ENCODE peak calls at places on chromosomes 7 and 10, in four cellular contexts. H is H1, W is IMR-90, Y is mesendoderm. L is an unnamed sample.

GRCh38 chr7:81484266-81484665 is 285.6 kb downstream of the HGF start:
- DNase-seq in H (no peak), W (peak; percentile 86), Y (peak; percentile 94), L (peak; percentile 39)

GRCh38 chr10:86888585-86889381 is 68.6 kb downstream of the MMRN2 start:
- DNase-seq in H (no peak), W (peak; percentile 71), Y (no peak), L (no peak)

GRCh38 chr7:151626422-151627115 is 106.9 kb upstream of the RHEB start:
- DNase-seq in H (no peak), W (no peak), Y (peak; percentile 80), L (peak; percentile 65)

GRCh38 chr7:27159278-27160146 is 3.0 kb upstream of the HOXA7 start:
- DNase-seq in H (no peak), W (no peak), Y (no peak), L (peak; percentile 25)

GRCh38 chr10:114176511-114176910 is 2.5 kb upstream of the CCDC186 start:
- DNase-seq in H (no peak), W (no peak), Y (no peak), L (no peak)

GRCh38 chr10:609868-610545 is 79.5 kb downstream of the DIP2C start:
- DNase-seq in H (no peak), W (no peak), Y (no peak), L (no peak)

GRCh38 chr7:116776610-116777289 is 85.6 kb upstream of the CAPZA2 start:
- DNase-seq in H (no peak), W (peak; percentile 85), Y (no peak), L (no peak)

GRCh38 chr7:47254081-47255006 is 327.6 kb downstream of the TNS3 start:
- DNase-seq in H (peak; percentile 54), W (peak; percentile 35), Y (peak; percentile 85), L (peak; percentile 84)

GRCh38 chr10:490256-490655 is 199.2 kb downstream of the DIP2C start:
- DNase-seq in H (no peak), W (peak; percentile 27), Y (no peak), L (no peak)

GRCh38 chr10:14369881-14370280 is 39.2 kb upstream of the FRMD4A start:
- DNase-seq in H (no peak), W (no peak), Y (no peak), L (no peak)

GRCh38 chr7:44184221-44184873 is 4.9 kb downstream of the GCK start:
- DNase-seq in H (peak; percentile 15), W (peak; percentile 89), Y (peak; percentile 79), L (no peak)

GRCh38 chr10:53579773-53580172 is 807.2 kb upstream of the MBL2 start:
- DNase-seq in H (no peak), W (no peak), Y (no peak), L (no peak)

GRCh38 chr10:72173635-72174296 is 42.0 kb upstream of the ANAPC16 start:
- DNase-seq in H (no peak), W (peak; percentile 13), Y (peak; percentile 19), L (no peak)

GRCh38 chr10:123841115-123841514 is 50.5 kb downstream of the CPXM2 start:
- DNase-seq in H (no peak), W (no peak), Y (no peak), L (no peak)

GRCh38 chr10:50615654-50616053 is 8.1 kb downstream of the SGMS1 start:
- DNase-seq in H (no peak), W (no peak), Y (no peak), L (no peak)

GRCh38 chr7:142866361-142867096 is 11.7 kb downstream of the EPHB6 start:
- DNase-seq in H (no peak), W (no peak), Y (peak; percentile 74), L (peak; percentile 85)

GRCh38 chr7:138126928-138127327 is 50.7 kb downstream of the AKR1D1 start:
- DNase-seq in H (no peak), W (no peak), Y (no peak), L (no peak)

GRCh38 chr7:96200740-96201139 is 121.2 kb downstream of the SLC25A13 start:
- DNase-seq in H (no peak), W (no peak), Y (no peak), L (no peak)

GRCh38 chr7:130148561-130148960 is 56.6 kb downstream of the TMEM209 start:
- DNase-seq in H (no peak), W (peak; percentile 46), Y (no peak), L (no peak)

GRCh38 chr7:50978633-50979215 is 196.0 kb upstream of the GRB10 start:
- DNase-seq in H (no peak), W (no peak), Y (peak; percentile 56), L (no peak)

GRCh38 chr7:138243430-138243829 is 167.2 kb downstream of the AKR1D1 start:
- DNase-seq in H (peak; percentile 91), W (no peak), Y (peak; percentile 99), L (peak; percentile 95)

GRCh38 chr10:35394411-35394851 is 58.1 kb downstream of the CCNY start:
- DNase-seq in H (no peak), W (no peak), Y (peak; percentile 65), L (no peak)

GRCh38 chr7:24381919-24382505 is 98.0 kb downstream of the NPY start:
- DNase-seq in H (no peak), W (no peak), Y (peak; percentile 53), L (no peak)

GRCh38 chr7:20301311-20301939 is 29.3 kb upstream of the ITGB8 start:
- DNase-seq in H (no peak), W (peak; percentile 75), Y (no peak), L (no peak)

GRCh38 chr7:16739863-16740622 is 13.5 kb upstream of the TSPAN13 start:
- DNase-seq in H (no peak), W (peak; percentile 98), Y (peak; percentile 19), L (no peak)

GRCh38 chr10:107618461-107619093 is 454.1 kb upstream of the SORCS1 start:
- DNase-seq in H (no peak), W (no peak), Y (no peak), L (no peak)

GRCh38 chr10:105398202-105398601 is 757.1 kb downstream of the SORCS3 start:
- DNase-seq in H (no peak), W (no peak), Y (no peak), L (no peak)

GRCh38 chr7:46695045-46695708 is 774.1 kb upstream of the IGFBP3 start:
- DNase-seq in H (no peak), W (no peak), Y (peak; percentile 18), L (no peak)

GRCh38 chr10:128024426-128024825 is 101.8 kb downstream of the MKI67 start:
- DNase-seq in H (no peak), W (no peak), Y (no peak), L (no peak)

GRCh38 chr10:62625484-62625883 is 179.0 kb upstream of the ADO start:
- DNase-seq in H (no peak), W (no peak), Y (no peak), L (no peak)
- H3K56ac ChIP-seq in H (no peak overlapping the region), W (no peak overlapping the region), Y (no peak overlapping the region), L (no peak overlapping the region)

DNA sequence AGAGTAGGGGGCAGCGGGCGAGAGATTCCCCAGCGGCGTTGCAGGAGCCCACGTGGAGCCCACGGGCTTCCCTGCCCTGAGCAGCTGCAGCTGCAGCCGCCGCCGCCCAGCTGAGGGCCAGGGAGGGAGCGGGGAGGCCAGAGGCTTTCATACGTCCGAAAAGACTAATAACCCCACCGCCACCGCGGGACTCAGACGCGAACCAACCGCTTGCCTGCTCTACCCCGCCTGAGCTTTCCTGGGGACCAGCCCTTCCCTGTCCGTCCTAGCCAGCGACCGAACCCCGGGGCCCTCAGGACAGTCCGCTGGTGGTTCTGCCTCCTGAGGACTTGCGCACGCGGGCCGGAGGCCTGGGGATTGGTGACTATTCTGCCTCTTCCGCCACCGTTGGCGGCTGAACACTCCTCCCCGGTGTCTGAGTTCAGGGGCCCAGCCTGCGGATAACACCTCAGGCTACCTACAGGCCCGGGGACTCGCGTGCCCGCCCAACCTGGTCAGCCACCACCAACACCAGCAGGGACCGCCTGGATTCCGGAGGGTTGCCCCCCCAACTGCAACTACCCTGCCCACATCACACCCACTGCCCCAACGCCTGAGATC is 18.4 kb downstream of the IFT22 start:
- DNase-seq in H (no peak), W (no peak), Y (no peak), L (peak; percentile 54)
- H3K56ac ChIP-seq in H (no peak overlapping the region), W (no peak overlapping the region), Y (peak overlapping the region; percentile 54), L (no peak overlapping the region)

DNA sequence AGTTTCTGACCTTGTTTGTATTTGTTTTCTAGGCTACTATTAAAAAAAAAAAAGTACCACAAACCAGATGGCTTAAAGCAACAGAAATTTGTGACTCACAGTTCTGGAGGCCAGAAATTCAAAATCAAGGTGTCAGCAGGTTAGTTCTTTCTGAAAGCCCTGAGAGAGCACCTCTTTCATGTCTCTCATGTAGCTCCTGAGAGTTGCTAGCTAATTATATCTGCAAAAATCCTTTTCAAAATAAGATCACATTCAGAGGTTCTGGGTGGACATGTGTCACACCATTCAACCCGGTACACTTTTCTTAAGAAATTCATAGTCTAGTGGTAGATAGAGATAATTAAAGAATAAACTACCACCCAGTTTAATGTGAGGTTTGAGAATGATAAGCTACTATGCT is 888.6 kb downstream of the GRID1 start:
- DNase-seq in H (no peak), W (no peak), Y (no peak), L (no peak)
- H3K56ac ChIP-seq in H (no peak overlapping the region), W (no peak overlapping the region), Y (no peak overlapping the region), L (no peak overlapping the region)

GRCh38 chr7:87598234-87599009 is 2.3 kb downstream of the ABCB1 start:
- DNase-seq in H (no peak), W (no peak), Y (no peak), L (no peak)
- H3K56ac ChIP-seq in H (no peak overlapping the region), W (no peak overlapping the region), Y (no peak overlapping the region), L (no peak overlapping the region)

DNA sequence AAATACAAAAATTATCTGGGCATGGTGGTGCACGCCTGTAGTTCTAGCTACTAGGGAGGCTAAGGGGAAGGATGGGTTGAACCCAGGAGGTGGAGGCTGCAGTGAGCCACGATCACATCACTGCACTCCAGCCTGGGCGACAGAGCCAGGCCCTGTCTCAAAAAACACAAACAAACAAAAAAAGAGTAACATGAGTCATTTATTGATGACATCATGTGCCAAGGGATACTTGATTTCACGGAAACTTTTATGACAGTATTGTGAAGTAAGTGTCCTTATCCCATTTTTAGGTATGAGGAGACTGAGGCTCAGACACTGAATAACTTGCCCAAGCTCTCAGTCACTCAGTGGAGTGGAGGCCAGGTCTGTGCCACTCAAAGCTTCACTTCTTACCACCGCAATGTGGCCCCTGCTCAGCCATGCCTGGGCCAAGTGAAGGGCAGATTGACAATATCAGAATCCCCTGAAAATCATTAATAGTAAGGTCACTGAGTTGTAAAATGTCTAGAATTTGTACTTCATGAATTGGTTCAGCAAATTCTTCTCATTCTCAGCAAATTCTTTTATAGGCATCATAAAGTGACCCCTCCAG is 36.5 kb downstream of the EMX2 start:
- DNase-seq in H (no peak), W (no peak), Y (no peak), L (no peak)
- H3K56ac ChIP-seq in H (no peak overlapping the region), W (no peak overlapping the region), Y (no peak overlapping the region), L (no peak overlapping the region)

DNA sequence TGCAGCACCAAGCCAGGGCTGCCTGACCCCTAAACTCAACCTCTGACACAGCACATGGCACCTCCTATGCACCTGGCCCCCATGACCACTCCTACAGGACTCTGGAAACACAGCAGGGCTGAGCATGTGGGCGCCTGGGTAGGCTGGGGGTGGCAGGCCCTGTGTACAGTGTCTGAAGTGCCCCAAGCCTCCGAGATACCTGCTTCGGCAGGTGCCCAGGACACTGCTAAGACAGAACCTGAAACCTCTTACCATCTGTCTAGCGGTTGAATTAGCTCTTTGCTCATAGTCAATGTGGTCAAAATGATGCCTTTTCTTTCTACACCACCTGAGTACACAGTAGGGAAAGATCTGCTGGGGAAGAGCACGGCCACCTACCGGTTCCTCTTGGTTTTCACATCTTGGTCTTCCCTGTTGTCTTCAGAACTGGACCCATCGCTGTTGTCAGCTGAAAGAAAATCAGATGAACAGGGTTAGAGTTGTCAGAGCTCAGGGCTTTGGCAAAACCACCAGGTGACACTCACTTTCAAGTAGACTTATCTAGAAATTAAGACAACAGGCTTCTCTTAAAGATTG is 177.4 kb downstream of the TCERG1L start:
- DNase-seq in H (no peak), W (no peak), Y (no peak), L (no peak)
- H3K56ac ChIP-seq in H (no peak overlapping the region), W (no peak overlapping the region), Y (no peak overlapping the region), L (no peak overlapping the region)

GRCh38 chr10:7610651-7611389 is 55.9 kb downstream of the ITIH5 start:
- DNase-seq in H (no peak), W (peak; percentile 70), Y (peak; percentile 47), L (no peak)
- H3K56ac ChIP-seq in H (no peak overlapping the region), W (no peak overlapping the region), Y (no peak overlapping the region), L (no peak overlapping the region)

L was measured in H9.